ENCODE peak calls at places on chromosomes 6 and 20, in eight cellular contexts. N, M, R, O, B, Y, G and L are unnamed samples.
A peak's percentile ranks its signal among the peaks of the same experiment; 100 is the strongest.

GRCh38 chr6:7758456-7758855 is 32.6 kb downstream of the BMP6 start:
- DNase-seq in N (no peak), M (no peak), R (no peak), O (peak; percentile 79), B (peak; percentile 38), Y (peak; percentile 32), G (no peak), L (peak; percentile 90)

GRCh38 chr6:35798706-35799105 is 1.6 kb upstream of the CLPS start:
- DNase-seq in N (no peak), M (no peak), R (no peak), O (no peak), B (no peak), Y (no peak), G (no peak), L (no peak)

GRCh38 chr6:98574991-98575390 is 259.4 kb upstream of the POU3F2 start:
- DNase-seq in N (no peak), M (no peak), R (no peak), O (no peak), B (no peak), Y (no peak), G (peak; percentile 88), L (no peak)

GRCh38 chr20:63544958-63545516 is 2.5 kb downstream of the SRMS start:
- DNase-seq in N (no peak), M (no peak), R (no peak), O (no peak), B (peak; percentile 100), Y (peak; percentile 62), G (no peak), L (no peak)

GRCh38 chr20:53362736-53363135 is 230.9 kb downstream of the ZNF217 start:
- DNase-seq in N (no peak), M (no peak), R (no peak), O (no peak), B (no peak), Y (no peak), G (no peak), L (no peak)

GRCh38 chr20:48530957-48531356 is 296.8 kb downstream of the PREX1 start:
- DNase-seq in N (no peak), M (no peak), R (no peak), O (no peak), B (peak; percentile 73), Y (no peak), G (no peak), L (no peak)

GRCh38 chr6:138882369-138883017 is 86.6 kb downstream of the ECT2L start:
- DNase-seq in N (no peak), M (no peak), R (no peak), O (no peak), B (no peak), Y (no peak), G (no peak), L (no peak)

GRCh38 chr20:62707981-62708521 is 585 bp upstream of the NTSR1 start:
- DNase-seq in N (no peak), M (no peak), R (peak; percentile 37), O (no peak), B (peak; percentile 79), Y (no peak), G (no peak), L (no peak)